ENCODE peak calls at places on chromosomes 11 and 22, in six cellular contexts. S is T-cell; R is MV-4-11; M is Right ventricle myocardium superior; C is activated T-cell treated with anti-CD3 and anti-CD28 coated beads, Interleukin-2, amount 50 U/mL, for 72 hours; T is HTR-8/SVneo. J is an unnamed sample.

GRCh38 chr22:31488346-31488883 is 1.2 kb downstream of the EIF4ENIF1 start:
- DNase-seq in T (no peak), C (no peak), R (no peak), S (no peak), M (no peak), J (no peak)

GRCh38 chr22:39446239-39446721 is 10.5 kb upstream of the MGAT3 start:
- DNase-seq in S (no peak), M (no peak), R (no peak), T (no peak), C (no peak), J (no peak)

GRCh38 chr11:127471662-127472061 is 471.1 kb upstream of the KIRREL3 start:
- DNase-seq in C (no peak), R (no peak), M (no peak), T (no peak), S (no peak), J (no peak)

GRCh38 chr22:19066531-19067271 is 55.5 kb downstream of the DGCR2 start:
- DNase-seq in R (no peak), M (no peak), C (no peak), T (peak), S (no peak), J (no peak)

GRCh38 chr22:38948181-38948940 is 9.0 kb upstream of the APOBEC3A start:
- DNase-seq in R (no peak), C (no peak), S (no peak), M (no peak), T (no peak), J (no peak)

GRCh38 chr22:48934446-48934845 is 893.2 kb downstream of the BRD1 start:
- DNase-seq in C (no peak), R (peak), S (no peak), M (no peak), T (no peak), J (no peak)

GRCh38 chr22:47589271-47590250 is 827.1 kb downstream of the TBC1D22A start:
- DNase-seq in C (no peak), T (no peak), S (no peak), M (no peak), R (no peak), J (peak)

GRCh38 chr11:3153291-3153861 is 11.7 kb downstream of the OSBPL5 start:
- DNase-seq in R (peak), S (no peak), C (no peak), T (no peak), M (peak), J (no peak)

GRCh38 chr11:16418698-16419097 is 62.4 kb upstream of the SOX6 start:
- DNase-seq in M (no peak), C (no peak), R (no peak), S (no peak), T (no peak), J (no peak)

GRCh38 chr22:42180349-42180842 is 49.8 kb upstream of the CYP2D6 start:
- DNase-seq in S (peak), M (no peak), R (no peak), C (peak), T (no peak), J (no peak)

GRCh38 chr11:83409891-83410290 is 123.7 kb upstream of the CCDC90B start:
- DNase-seq in C (no peak), R (no peak), M (no peak), S (no peak), T (no peak), J (peak)

GRCh38 chr11:15958939-15959338 is 397.4 kb downstream of the SOX6 start:
- DNase-seq in M (no peak), T (no peak), S (no peak), R (no peak), C (no peak), J (no peak)

GRCh38 chr11:130873766-130874165 is 42.5 kb downstream of the SNX19 start:
- DNase-seq in S (no peak), C (no peak), R (no peak), M (no peak), T (peak), J (no peak)

GRCh38 chr11:597166-597725 is 18.5 kb downstream of the IRF7 start:
- DNase-seq in S (no peak), M (no peak), T (no peak), C (no peak), R (no peak), J (no peak)

GRCh38 chr11:2549876-2550605 is 105.2 kb downstream of the KCNQ1 start:
- DNase-seq in R (no peak), C (no peak), M (peak), S (no peak), T (no peak), J (peak)

GRCh38 chr11:120223793-120224192 is 13.0 kb downstream of the OAF start:
- DNase-seq in R (no peak), C (no peak), M (no peak), T (no peak), S (no peak), J (no peak)

GRCh38 chr11:69010964-69011623 is 2.0 kb downstream of the MRGPRF start:
- DNase-seq in M (peak), C (peak), R (peak), T (peak), S (no peak), J (peak)

GRCh38 chr22:16933924-16934282 is 74.1 kb downstream of the GAB4 start:
- DNase-seq in C (no peak), T (no peak), M (no peak), S (no peak), R (no peak), J (no peak)

GRCh38 chr22:22030493-22031182 is 48.1 kb upstream of the TOP3B start:
- DNase-seq in C (no peak), T (no peak), R (peak), S (no peak), M (peak), J (no peak)

GRCh38 chr11:122367809-122368231 is 251.8 kb upstream of the BLID start:
- DNase-seq in M (no peak), R (no peak), S (no peak), C (no peak), T (no peak), J (no peak)

GRCh38 chr11:65141896-65142494 is 7.7 kb upstream of the SYVN1 start:
- DNase-seq in S (no peak), M (no peak), T (no peak), C (no peak), R (peak), J (no peak)

GRCh38 chr11:92277871-92278270 is 53.3 kb downstream of the FAT3 start:
- DNase-seq in R (no peak), T (no peak), C (no peak), M (no peak), S (no peak), J (no peak)

GRCh38 chr11:76783294-76783900 is at the start of gene TSKU:
- DNase-seq in C (peak), S (no peak), T (no peak), M (peak), R (no peak), J (no peak)

GRCh38 chr22:25777870-25778269 is 35.9 kb downstream of the MYO18B start:
- DNase-seq in T (peak), S (no peak), C (peak), R (peak), M (no peak), J (no peak)

GRCh38 chr22:45582955-45583320 is 80.3 kb downstream of the FBLN1 start:
- DNase-seq in R (peak), T (no peak), M (no peak), S (no peak), C (no peak), J (no peak)

GRCh38 chr11:120392791-120393190 is 56.6 kb downstream of the ARHGEF12 start:
- DNase-seq in R (no peak), C (no peak), S (no peak), M (no peak), T (no peak), J (no peak)

GRCh38 chr11:35347921-35348331 is 71.4 kb downstream of the SLC1A2 start:
- DNase-seq in S (no peak), C (no peak), R (no peak), T (no peak), M (peak), J (no peak)

GRCh38 chr22:21947040-21948014 is 5.3 kb downstream of the PPM1F start:
- DNase-seq in M (no peak), T (no peak), C (no peak), S (no peak), R (peak), J (no peak)

GRCh38 chr11:77436501-77436900 is 37.4 kb downstream of the PAK1 start:
- DNase-seq in S (no peak), T (no peak), R (no peak), M (no peak), C (no peak), J (no peak)

GRCh38 chr11:126456783-126457542 is 101.5 kb downstream of the ST3GAL4 start:
- DNase-seq in T (no peak), C (no peak), M (no peak), S (no peak), R (peak), J (no peak)

GRCh38 chr11:69485337-69486041 is 4.0 kb downstream of the LINC01488 start:
- DNase-seq in S (no peak), R (no peak), M (peak), T (no peak), C (no peak), J (no peak)

GRCh38 chr22:42918500-42918899 is 61.4 kb upstream of the ARFGAP3 start:
- DNase-seq in T (no peak), R (peak), M (no peak), S (no peak), C (no peak), J (no peak)

J was measured in head of caudate nucleus.